ENCODE peak calls at places on chromosomes 2 and 18, in four cellular contexts. P is K562, T is GM12878, S is HepG2. N is an unnamed sample.
A peak's percentile ranks its signal among the peaks of the same experiment; 100 is the strongest.

GRCh38 chr2:28702415-28702859 is 49.2 kb upstream of the PPP1CB start:
- DNase-seq in S (peak; percentile 58), P (no peak), T (no peak), N (no peak)

GRCh38 chr2:172606285-172606684 is 50.4 kb downstream of the PDK1 start:
- DNase-seq in P (no peak), S (no peak), T (no peak), N (no peak)

GRCh38 chr2:55627915-55628314 is 10.5 kb upstream of the PPP4R3B start:
- DNase-seq in S (no peak), P (no peak), T (no peak), N (no peak)

GRCh38 chr2:85112906-85113625 is 20.1 kb upstream of the TCF7L1 start:
- DNase-seq in T (no peak), S (no peak), P (no peak), N (no peak)

GRCh38 chr2:223928113-223929006 is 16.8 kb downstream of the WDFY1 start:
- DNase-seq in P (no peak), S (no peak), T (no peak), N (no peak)

GRCh38 chr2:112794131-112794733 is 9.9 kb upstream of the IL1A start:
- DNase-seq in S (peak; percentile 34), P (peak; percentile 70), T (no peak), N (peak; percentile 64)

GRCh38 chr18:31454066-31454708 is 6.6 kb downstream of the DSG3 start:
- DNase-seq in T (no peak), P (no peak), S (peak; percentile 1), N (no peak)

GRCh38 chr2:8447610-8448221 is 234.1 kb upstream of the ID2 start:
- DNase-seq in S (no peak), T (no peak), P (no peak), N (no peak)

GRCh38 chr2:25617948-25618646 is 55.3 kb downstream of the DTNB start:
- DNase-seq in T (no peak), P (no peak), S (peak; percentile 10), N (peak; percentile 97)

GRCh38 chr2:206548383-206548782 is 93.9 kb upstream of the FAM237A start:
- DNase-seq in T (no peak), S (no peak), P (no peak), N (no peak)
- H2AFZ ChIP-seq in T (no peak overlapping the region), S (no peak overlapping the region), P (no peak overlapping the region), N (no peak overlapping the region)

DNA sequence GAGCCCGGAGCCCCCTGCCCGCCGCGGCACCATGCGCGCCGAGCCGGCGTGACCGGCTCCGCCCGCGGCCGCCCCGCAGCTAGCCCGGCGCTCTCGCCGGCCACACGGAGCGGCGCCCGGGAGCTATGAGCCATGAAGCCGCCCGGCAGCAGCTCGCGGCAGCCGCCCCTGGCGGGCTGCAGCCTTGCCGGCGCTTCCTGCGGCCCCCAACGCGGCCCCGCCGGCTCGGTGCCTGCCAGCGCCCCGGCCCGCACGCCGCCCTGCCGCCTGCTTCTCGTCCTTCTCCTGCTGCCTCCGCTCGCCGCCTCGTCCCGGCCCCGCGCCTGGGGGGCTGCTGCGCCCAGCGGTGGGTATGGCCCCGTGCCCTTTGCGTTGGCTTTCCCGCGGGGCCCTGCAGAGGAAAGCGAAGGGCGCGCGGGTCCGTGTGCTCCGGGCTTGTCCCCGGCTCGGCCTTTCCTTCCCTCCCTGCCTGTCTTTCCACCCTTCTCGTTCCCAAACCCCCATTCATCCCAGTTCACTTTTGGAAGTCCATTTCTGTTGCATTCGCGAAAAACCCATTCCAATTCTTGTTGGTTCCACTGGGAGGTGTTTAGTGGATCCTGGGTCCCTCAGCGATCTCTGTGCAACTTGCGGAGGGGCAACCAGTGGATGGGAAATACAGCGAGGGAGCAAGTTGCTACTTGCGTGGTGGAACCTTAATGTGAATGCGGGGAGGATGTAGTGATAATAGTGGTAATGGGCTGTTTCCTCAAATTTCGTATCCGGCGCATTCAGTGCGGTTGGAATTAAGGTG is 599 bp downstream of the ADAM23 start:
- DNase-seq in T (no peak), P (peak; percentile 3), S (no peak), N (peak; percentile 50)
- TF ChIP-seq EZH2 in T (peak; percentile 72), P (no peak), S (peak; percentile 99), N (no peak)

GRCh38 chr18:45008694-45009372 is 328.1 kb downstream of the SETBP1 start:
- DNase-seq in P (no peak), S (no peak), T (no peak), N (no peak)

GRCh38 chr18:45007531-45007930 is 326.8 kb downstream of the SETBP1 start:
- DNase-seq in P (no peak), S (no peak), T (no peak), N (no peak)

GRCh38 chr18:45009766-45010165 is 329.1 kb downstream of the SETBP1 start:
- DNase-seq in T (no peak), P (no peak), S (no peak), N (no peak)

GRCh38 chr18:45004531-45004930 is 323.8 kb downstream of the SETBP1 start:
- DNase-seq in T (no peak), P (no peak), S (no peak), N (no peak)

GRCh38 chr18:45006934-45007333 is 326.2 kb downstream of the SETBP1 start:
- DNase-seq in P (no peak), T (no peak), S (no peak), N (no peak)
- TF ChIP-seq MYC in P (no peak), T (no peak), S (no peak), N (no peak)

GRCh38 chr2:149039213-149039724 is 770 bp downstream of the LYPD6B start:
- DNase-seq in S (no peak), T (no peak), P (no peak), N (no peak)
- H2AFZ ChIP-seq in S (no peak overlapping the region), T (peak overlapping the region; percentile 53), P (no peak overlapping the region), N (no peak overlapping the region)

DNA sequence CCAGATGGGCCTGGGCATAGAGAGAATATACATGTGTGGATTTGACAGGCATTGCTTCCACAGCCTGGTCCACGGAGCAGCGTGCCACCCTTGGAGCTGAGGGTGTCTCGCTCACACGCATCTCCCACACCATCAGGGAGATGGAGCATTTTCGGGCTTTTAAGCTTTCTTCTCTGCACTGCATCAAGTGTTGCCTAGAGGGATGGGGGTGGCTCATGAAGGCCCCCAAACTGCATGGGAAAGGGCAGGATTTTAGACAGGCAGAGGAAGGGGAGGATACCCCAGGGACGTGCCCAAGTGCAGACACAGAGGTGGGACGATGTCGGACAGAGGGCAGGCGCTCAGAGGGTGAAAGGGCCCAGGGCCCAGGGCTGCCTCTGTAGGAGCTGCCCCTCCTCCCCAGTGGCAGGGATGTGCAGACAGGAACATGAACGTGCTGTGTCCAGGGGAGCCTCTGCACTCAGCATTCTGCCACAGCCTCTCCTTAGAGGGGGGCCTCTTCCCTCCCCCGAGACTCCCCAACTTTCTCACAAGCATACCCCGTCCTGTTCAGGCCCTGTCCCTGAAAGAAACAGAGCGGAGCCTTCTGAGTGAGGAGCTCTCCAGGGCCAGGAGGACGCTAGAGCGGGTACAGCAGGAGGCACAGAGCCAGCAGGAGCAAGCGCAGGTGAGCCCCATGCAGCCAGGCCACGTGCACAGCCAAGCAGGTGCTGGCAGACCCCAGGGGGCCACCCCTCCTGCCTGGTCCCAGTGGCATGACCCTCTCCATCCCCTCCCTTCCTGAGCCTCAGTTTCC is 42.9 kb upstream of the SNED1 start:
- DNase-seq in T (no peak), P (no peak), S (no peak), N (no peak)
- TF ChIP-seq EZH2 in T (no peak), P (no peak), S (no peak), N (no peak)

GRCh38 chr2:239287461-239287860 is 113.4 kb downstream of the HDAC4 start:
- DNase-seq in T (no peak), S (no peak), P (no peak), N (no peak)

GRCh38 chr2:239290618-239291504 is 110.0 kb downstream of the HDAC4 start:
- DNase-seq in T (no peak), S (no peak), P (no peak), N (no peak)

GRCh38 chr2:239288237-239288636 is 112.6 kb downstream of the HDAC4 start:
- DNase-seq in S (no peak), P (no peak), T (no peak), N (no peak)

GRCh38 chr2:239289545-239289944 is 111.3 kb downstream of the HDAC4 start:
- DNase-seq in T (no peak), P (no peak), S (no peak), N (no peak)

GRCh38 chr2:239288951-239289481 is 111.8 kb downstream of the HDAC4 start:
- DNase-seq in S (no peak), P (no peak), T (peak; percentile 52), N (no peak)
- TF ChIP-seq MYC in S (no peak), P (no peak), T (no peak), N (no peak)

GRCh38 chr2:22079583-22079982 is 955.8 kb downstream of the TDRD15 start:
- DNase-seq in P (no peak), T (no peak), S (no peak), N (no peak)
- H2AFZ ChIP-seq in P (no peak overlapping the region), T (no peak overlapping the region), S (no peak overlapping the region), N (no peak overlapping the region)

N was measured in endothelial cell of umbilical vein.